ENCODE peak calls at places on chromosomes 16 and 17, in ten cellular contexts. K is NCI-H345, X is fibroblast of the aortic adventitia, V is SJSA1, S is NCI-H2107, L is GM23248, I is mesendoderm, C is lung, J is pancreas, D is D341Med. Z is an unnamed sample.

GRCh38 chr17:28871056-28871579 is 16.3 kb downstream of the ERAL1 start:
- DNase-seq in C (no peak), L (no peak), X (no peak), I (no peak), D (peak), J (no peak), V (no peak), S (no peak), K (no peak), Z (no peak)

GRCh38 chr17:61793565-61793964 is 69.8 kb downstream of the BRIP1 start:
- DNase-seq in S (no peak), C (no peak), K (no peak), I (no peak), D (no peak), J (no peak), V (no peak), L (no peak), X (no peak), Z (no peak)

GRCh38 chr17:78527345-78527744 is 49.9 kb downstream of the DNAH17 start:
- DNase-seq in L (no peak), S (no peak), I (no peak), D (no peak), K (no peak), C (no peak), J (no peak), V (no peak), X (no peak), Z (no peak)

GRCh38 chr16:89536886-89537548 is 23.5 kb upstream of the RPL13 start:
- DNase-seq in C (no peak), K (no peak), V (no peak), D (no peak), J (no peak), L (no peak), I (no peak), S (no peak), X (no peak), Z (no peak)

GRCh38 chr17:63700528-63701441 is 860 bp upstream of the LIMD2 start:
- DNase-seq in X (no peak), K (peak), L (peak), D (peak), I (peak), J (no peak), S (no peak), C (no peak), V (no peak), Z (peak)

GRCh38 chr16:78292726-78293380 is 193.4 kb downstream of the WWOX start:
- DNase-seq in S (no peak), C (peak), X (no peak), J (no peak), V (no peak), L (no peak), I (no peak), D (peak), K (no peak), Z (no peak)

GRCh38 chr17:1915889-1916288 is 86.1 kb downstream of the RPA1 start:
- DNase-seq in I (no peak), V (no peak), J (no peak), K (no peak), C (no peak), D (no peak), S (no peak), L (no peak), X (no peak), Z (no peak)

GRCh38 chr16:2715519-2715918 is 4.5 kb downstream of the PRSS27 start:
- DNase-seq in I (peak), L (peak), K (no peak), X (peak), J (peak), C (peak), V (no peak), S (no peak), D (no peak), Z (peak)

GRCh38 chr16:59634951-59635350 is 900.8 kb upstream of the GOT2 start:
- DNase-seq in I (no peak), C (no peak), V (peak), K (no peak), L (no peak), J (no peak), S (no peak), X (no peak), D (no peak), Z (no peak)

GRCh38 chr16:11296706-11297491 is 15.8 kb upstream of the PRM1 start:
- DNase-seq in C (no peak), D (no peak), L (no peak), X (no peak), K (no peak), I (no peak), V (no peak), S (no peak), J (no peak), Z (no peak)

GRCh38 chr16:57601801-57602478 is 26.5 kb upstream of the ADGRG1 start:
- DNase-seq in J (no peak), X (no peak), K (peak), S (no peak), D (no peak), V (no peak), I (no peak), C (no peak), L (no peak), Z (no peak)

GRCh38 chr16:86516618-86517003 is 6.3 kb downstream of the FOXF1 start:
- DNase-seq in V (no peak), C (no peak), D (no peak), S (no peak), X (no peak), K (no peak), L (peak), I (peak), J (no peak), Z (no peak)

GRCh38 chr17:41223821-41224220 is 2.6 kb upstream of the KRTAP9-2 start:
- DNase-seq in D (no peak), S (no peak), J (no peak), K (no peak), X (no peak), I (no peak), V (no peak), L (peak), C (no peak), Z (no peak)

GRCh38 chr17:61200349-61200735 is 199.3 kb upstream of the TBX2 start:
- DNase-seq in D (no peak), J (no peak), X (no peak), V (no peak), C (no peak), S (no peak), K (no peak), I (peak), L (no peak), Z (no peak)

GRCh38 chr17:46979023-46979870 is at the start of gene RPRML:
- DNase-seq in J (peak), S (no peak), L (peak), X (no peak), D (peak), C (no peak), I (peak), V (peak), K (peak), Z (peak)

GRCh38 chr17:7932483-7932891 is 481 bp downstream of the CNTROB start:
- DNase-seq in L (peak), I (peak), S (no peak), K (no peak), V (no peak), J (no peak), X (peak), D (no peak), C (no peak), Z (peak)

GRCh38 chr17:77772899-77773358 is 185.6 kb upstream of the TNRC6C start:
- DNase-seq in X (peak), K (no peak), L (peak), V (no peak), S (no peak), J (no peak), D (no peak), C (no peak), I (peak), Z (peak)

GRCh38 chr16:4263504-4264436 is 9.1 kb downstream of the TFAP4 start:
- DNase-seq in J (peak), C (peak), V (peak), S (no peak), D (peak), L (peak), I (peak), X (peak), K (no peak), Z (peak)

GRCh38 chr16:6558133-6558532 is 774.5 kb upstream of the RBFOX1 start:
- DNase-seq in L (no peak), D (no peak), V (no peak), K (no peak), J (no peak), C (no peak), S (no peak), I (peak), X (no peak), Z (peak)

GRCh38 chr16:1333149-1333812 is at the start of gene BAIAP3:
- DNase-seq in I (peak), K (peak), V (no peak), D (peak), C (no peak), X (no peak), L (peak), J (no peak), S (no peak), Z (peak)

GRCh38 chr17:67608691-67609090 is 109.0 kb upstream of the NOL11 start:
- DNase-seq in X (peak), J (no peak), I (no peak), V (no peak), K (no peak), D (no peak), L (peak), C (no peak), S (no peak), Z (no peak)

GRCh38 chr17:29246638-29247037 is at the start of gene CRYBA1:
- DNase-seq in K (no peak), S (no peak), L (no peak), J (no peak), D (no peak), X (no peak), C (no peak), V (no peak), I (no peak), Z (no peak)

GRCh38 chr17:66474810-66475497 is 172.5 kb downstream of the PRKCA start:
- DNase-seq in L (no peak), D (no peak), K (no peak), I (peak), X (no peak), V (no peak), J (no peak), C (no peak), S (no peak), Z (peak)

GRCh38 chr16:1134776-1135458 is 18.0 kb upstream of the CACNA1H start:
- DNase-seq in J (peak), K (no peak), X (no peak), I (no peak), C (no peak), D (no peak), S (no peak), L (no peak), V (no peak), Z (no peak)

GRCh38 chr17:45361976-45362375 is 45.2 kb upstream of the MAP3K14 start:
- DNase-seq in K (no peak), X (no peak), L (no peak), D (no peak), I (no peak), S (no peak), J (no peak), C (no peak), V (no peak), Z (no peak)

GRCh38 chr17:13725286-13725990 is 123.7 kb upstream of the HS3ST3A1 start:
- DNase-seq in I (no peak), S (no peak), L (peak), K (no peak), C (no peak), D (no peak), J (no peak), V (peak), X (peak), Z (no peak)

GRCh38 chr17:6711081-6711674 is 2.0 kb downstream of the SLC13A5 start:
- DNase-seq in V (no peak), S (no peak), D (no peak), J (no peak), I (no peak), C (no peak), X (no peak), K (no peak), L (no peak), Z (no peak)

GRCh38 chr17:16352303-16352837 is 899 bp downstream of the CENPV start:
- DNase-seq in X (peak), I (peak), S (no peak), V (no peak), K (peak), L (peak), J (peak), D (peak), C (no peak), Z (peak)

GRCh38 chr17:42202696-42203095 is 8.4 kb upstream of the GHDC start:
- DNase-seq in S (no peak), I (no peak), X (no peak), K (no peak), V (no peak), J (no peak), C (no peak), D (no peak), L (no peak), Z (no peak)

GRCh38 chr16:50001144-50001543 is 23.9 kb upstream of the CNEP1R1 start:
- DNase-seq in D (no peak), J (no peak), X (no peak), I (no peak), K (no peak), S (no peak), V (no peak), C (no peak), L (no peak), Z (no peak)

GRCh38 chr17:31401456-31402254 is 10.2 kb downstream of the RAB11FIP4 start:
- DNase-seq in I (no peak), S (no peak), K (no peak), C (no peak), L (no peak), J (no peak), V (no peak), D (no peak), X (no peak), Z (no peak)

Z was measured in GM23338.